ENCODE peak calls at places on chromosomes 2 and 18, in seven cellular contexts. O is stimulated activated CD4-positive, alpha-beta T cell treated with anti-CD3 and anti-CD28 coated beads, Interleukin-4, amount 100 ng/mL, for 48 hours; I is heart right ventricle; P is RCC 7860; D is foreskin fibroblast; J is iPS-NIHi11; G is NCI-H2081. R is an unnamed sample.

GRCh38 chr18:22838221-22838620 is 94.9 kb upstream of the RBBP8 start:
- DNase-seq in O (no peak), I (no peak), P (no peak), D (no peak), J (no peak), G (no peak), R (peak)

GRCh38 chr2:64604929-64605550 is 48.7 kb downstream of the SERTAD2 start:
- DNase-seq in O (no peak), I (no peak), P (no peak), D (peak), J (no peak), G (no peak), R (peak)

GRCh38 chr2:234989183-234989701 is 37.4 kb downstream of the SH3BP4 start:
- DNase-seq in O (no peak), I (peak), P (peak), D (no peak), J (no peak), G (peak), R (peak)

GRCh38 chr18:907171-907879 is 2.7 kb downstream of the ADCYAP1 start:
- DNase-seq in O (no peak), I (no peak), P (no peak), D (no peak), J (peak), G (peak), R (no peak)

GRCh38 chr2:29618024-29618423 is 303.4 kb downstream of the ALK start:
- DNase-seq in O (no peak), I (no peak), P (no peak), D (no peak), J (no peak), G (no peak), R (no peak)

GRCh38 chr2:71801969-71802368 is 345.7 kb downstream of the CYP26B1 start:
- DNase-seq in O (no peak), I (peak), P (peak), D (peak), J (peak), G (no peak), R (peak)

GRCh38 chr2:105757361-105757933 is 12.7 kb downstream of the NCK2 start:
- DNase-seq in O (no peak), I (no peak), P (no peak), D (no peak), J (no peak), G (no peak), R (no peak)

GRCh38 chr2:230174466-230174865 is 45.3 kb downstream of the SP110 start:
- DNase-seq in O (no peak), I (no peak), P (no peak), D (no peak), J (no peak), G (no peak), R (no peak)

GRCh38 chr18:21761471-21762115 is 21.0 kb downstream of the MIB1 start:
- DNase-seq in O (no peak), I (no peak), P (no peak), D (no peak), J (no peak), G (no peak), R (no peak)

GRCh38 chr18:9178557-9178956 is 42.0 kb downstream of the ANKRD12 start:
- DNase-seq in O (no peak), I (no peak), P (no peak), D (peak), J (no peak), G (no peak), R (no peak)

GRCh38 chr2:23065936-23066335 is 319.0 kb upstream of the KLHL29 start:
- DNase-seq in O (no peak), I (no peak), P (no peak), D (no peak), J (no peak), G (no peak), R (no peak)

GRCh38 chr2:240868286-240869108 is at the start of gene AGXT:
- DNase-seq in O (no peak), I (no peak), P (no peak), D (peak), J (no peak), G (peak), R (peak)

GRCh38 chr2:2848621-2849443 is 517.8 kb upstream of the MYT1L start:
- DNase-seq in O (no peak), I (no peak), P (no peak), D (no peak), J (peak), G (peak), R (no peak)

GRCh38 chr2:149648282-149649030 is 60.9 kb upstream of the MMADHC start:
- DNase-seq in O (no peak), I (peak), P (peak), D (peak), J (no peak), G (no peak), R (peak)

GRCh38 chr2:74347747-74348146 is 4.5 kb upstream of the SLC4A5 start:
- DNase-seq in O (no peak), I (no peak), P (no peak), D (no peak), J (no peak), G (no peak), R (no peak)

GRCh38 chr2:122856696-122857095 is 1101.2 kb downstream of the TSN start:
- DNase-seq in O (no peak), I (no peak), P (no peak), D (no peak), J (no peak), G (peak), R (no peak)

R was measured in fibroblast of lung.